ENCODE peak calls at places on chromosomes 11 and 22, in eight cellular contexts. D, A, W, B, V, K, N and R are unnamed samples.

GRCh38 chr11:128342511-128343133 is 244.7 kb downstream of the ETS1 start:
- DNase-seq in K (peak; percentile 63), A (no peak), D (peak; percentile 42), B (peak; percentile 73), V (peak; percentile 38), N (no peak), W (peak; percentile 32), R (no peak)

GRCh38 chr22:23784215-23784732 is 2.5 kb upstream of the SMARCB1 start:
- DNase-seq in V (peak; percentile 58), K (no peak), W (no peak), A (peak; percentile 46), B (no peak), N (no peak), D (no peak), R (no peak)

GRCh38 chr11:19094859-19095258 is 22.1 kb upstream of the ZDHHC13 start:
- DNase-seq in K (no peak), W (no peak), B (no peak), A (no peak), N (no peak), D (no peak), V (no peak), R (no peak)

GRCh38 chr11:63931876-63932275 is 6.9 kb upstream of the NAA40 start:
- DNase-seq in W (no peak), V (no peak), K (no peak), A (no peak), D (no peak), B (no peak), N (no peak), R (no peak)

GRCh38 chr11:20670932-20671403 is 1.6 kb downstream of the NELL1 start:
- DNase-seq in B (peak; percentile 73), A (no peak), V (no peak), K (no peak), W (no peak), N (no peak), D (no peak), R (no peak)

GRCh38 chr11:78039391-78039918 is 16.4 kb upstream of the KCTD14 start:
- DNase-seq in A (no peak), D (no peak), N (no peak), B (no peak), K (no peak), W (no peak), V (no peak), R (no peak)

GRCh38 chr11:2816941-2817421 is 68.6 kb downstream of the CDKN1C start:
- DNase-seq in W (no peak), V (no peak), D (no peak), N (peak; percentile 66), K (no peak), A (no peak), B (no peak), R (no peak)

GRCh38 chr11:130522284-130522961 is 74.0 kb downstream of the ADAMTS15 start:
- DNase-seq in V (peak; percentile 70), D (no peak), W (no peak), A (peak; percentile 93), B (peak; percentile 95), K (peak; percentile 32), N (peak; percentile 84), R (peak; percentile 96)

GRCh38 chr11:62667460-62667859 is 2.3 kb downstream of the CSKMT start:
- DNase-seq in N (no peak), K (no peak), V (no peak), B (no peak), W (no peak), A (no peak), D (peak; percentile 20), R (no peak)
- H3K4me3 ChIP-seq in N (no peak overlapping the region), K (no peak overlapping the region), V (no peak overlapping the region), B (peak overlapping the region; percentile 91), W (no peak overlapping the region), A (no peak overlapping the region), D (peak overlapping the region; percentile 86), R (no peak overlapping the region)

GRCh38 chr11:17827006-17827405 is 92.4 kb downstream of the KCNC1 start:
- DNase-seq in V (no peak), W (no peak), D (no peak), N (no peak), K (no peak), B (peak; percentile 54), A (no peak), R (no peak)
- TF ChIP-seq CTCF in V (no peak), W (no peak), D (peak; percentile 48), N (peak; percentile 15), K (no peak), B (peak; percentile 69), A (no peak), R (no peak)

GRCh38 chr11:110472858-110473257 is 43.1 kb downstream of the FDX1 start:
- DNase-seq in K (no peak), N (no peak), V (no peak), A (no peak), W (no peak), B (no peak), D (no peak), R (no peak)
- H3K27ac ChIP-seq in K (no peak overlapping the region), N (no peak overlapping the region), V (no peak overlapping the region), A (no peak overlapping the region), W (no peak overlapping the region), B (no peak overlapping the region), D (no peak overlapping the region), R (no peak overlapping the region)

GRCh38 chr22:41217553-41218157 is 12.5 kb downstream of the L3MBTL2 start:
- DNase-seq in A (peak; percentile 42), N (peak; percentile 66), W (no peak), D (peak; percentile 48), B (peak; percentile 62), K (peak; percentile 39), V (peak; percentile 44), R (no peak)

GRCh38 chr22:41216984-41217383 is 11.9 kb downstream of the L3MBTL2 start:
- DNase-seq in K (no peak), D (no peak), B (peak; percentile 38), N (peak; percentile 26), A (no peak), V (no peak), W (no peak), R (no peak)

GRCh38 chr22:41215409-41215808 is 10.3 kb downstream of the L3MBTL2 start:
- DNase-seq in B (no peak), D (no peak), N (no peak), W (no peak), V (no peak), A (no peak), K (no peak), R (no peak)

GRCh38 chr22:41215926-41216325 is 10.8 kb downstream of the L3MBTL2 start:
- DNase-seq in K (no peak), N (no peak), V (no peak), W (no peak), B (no peak), A (no peak), D (no peak), R (no peak)
- H3K4me3 ChIP-seq in K (no peak overlapping the region), N (peak overlapping the region; percentile 25), V (no peak overlapping the region), W (no peak overlapping the region), B (no peak overlapping the region), A (no peak overlapping the region), D (no peak overlapping the region), R (no peak overlapping the region)